ENCODE peak calls at places on chromosome 11, in eight cellular contexts. One of them, this sample, is unnamed.

GRCh38 chr11:47800759-47801158 is 33.6 kb upstream of the FNBP4 start:
- DNase-seq in epithelial cell of proximal tubule: no peak
- DNase-seq in right atrium auricular region: no peak
- DNase-seq in lower lobe of right lung: no peak
- DNase-seq in colonic mucosa: no peak
- DNase-seq in adrenal gland: no peak
- DNase-seq in HFF-Myc: no peak
- DNase-seq in left lung: no peak
- DNase-seq in this sample: no peak

GRCh38 chr11:34680918-34681554 is 60.1 kb downstream of the EHF start:
- DNase-seq in epithelial cell of proximal tubule: peak
- DNase-seq in right atrium auricular region: no peak
- DNase-seq in lower lobe of right lung: no peak
- DNase-seq in colonic mucosa: no peak
- DNase-seq in adrenal gland: no peak
- DNase-seq in HFF-Myc: peak
- DNase-seq in left lung: no peak
- DNase-seq in this sample: peak

GRCh38 chr11:59957094-59957493 is 6.7 kb upstream of the OOSP4A start:
- DNase-seq in epithelial cell of proximal tubule: peak
- DNase-seq in right atrium auricular region: no peak
- DNase-seq in lower lobe of right lung: no peak
- DNase-seq in colonic mucosa: no peak
- DNase-seq in adrenal gland: no peak
- DNase-seq in HFF-Myc: no peak
- DNase-seq in left lung: no peak
- DNase-seq in this sample: no peak

GRCh38 chr11:47204633-47204989 is 10.2 kb upstream of the DDB2 start:
- DNase-seq in epithelial cell of proximal tubule: no peak
- DNase-seq in right atrium auricular region: no peak
- DNase-seq in lower lobe of right lung: no peak
- DNase-seq in colonic mucosa: no peak
- DNase-seq in adrenal gland: no peak
- DNase-seq in HFF-Myc: no peak
- DNase-seq in left lung: no peak
- DNase-seq in this sample: no peak

GRCh38 chr11:2886191-2886894 is 768 bp upstream of the CDKN1C start:
- DNase-seq in epithelial cell of proximal tubule: no peak
- DNase-seq in right atrium auricular region: no peak
- DNase-seq in lower lobe of right lung: peak
- DNase-seq in colonic mucosa: no peak
- DNase-seq in adrenal gland: peak
- DNase-seq in HFF-Myc: no peak
- DNase-seq in left lung: peak
- DNase-seq in this sample: no peak

GRCh38 chr11:20010106-20010860 is 150.0 kb downstream of the DBX1 start:
- DNase-seq in epithelial cell of proximal tubule: no peak
- DNase-seq in right atrium auricular region: no peak
- DNase-seq in lower lobe of right lung: no peak
- DNase-seq in colonic mucosa: no peak
- DNase-seq in adrenal gland: no peak
- DNase-seq in HFF-Myc: no peak
- DNase-seq in left lung: no peak
- DNase-seq in this sample: no peak

GRCh38 chr11:61193596-61193995 is 9.7 kb upstream of the PGA3 start:
- DNase-seq in epithelial cell of proximal tubule: no peak
- DNase-seq in right atrium auricular region: no peak
- DNase-seq in lower lobe of right lung: no peak
- DNase-seq in colonic mucosa: no peak
- DNase-seq in adrenal gland: no peak
- DNase-seq in HFF-Myc: no peak
- DNase-seq in left lung: no peak
- DNase-seq in this sample: no peak

GRCh38 chr11:59601788-59602187 is 13.8 kb downstream of the OSBP start:
- DNase-seq in epithelial cell of proximal tubule: peak
- DNase-seq in right atrium auricular region: no peak
- DNase-seq in lower lobe of right lung: no peak
- DNase-seq in colonic mucosa: no peak
- DNase-seq in adrenal gland: peak
- DNase-seq in HFF-Myc: no peak
- DNase-seq in left lung: no peak
- DNase-seq in this sample: no peak

GRCh38 chr11:110479445-110480101 is 49.8 kb downstream of the FDX1 start:
- DNase-seq in epithelial cell of proximal tubule: no peak
- DNase-seq in right atrium auricular region: no peak
- DNase-seq in lower lobe of right lung: no peak
- DNase-seq in colonic mucosa: no peak
- DNase-seq in adrenal gland: no peak
- DNase-seq in HFF-Myc: no peak
- DNase-seq in left lung: no peak
- DNase-seq in this sample: peak

GRCh38 chr11:102187416-102188125 is 77.3 kb downstream of the YAP1 start:
- DNase-seq in epithelial cell of proximal tubule: no peak
- DNase-seq in right atrium auricular region: no peak
- DNase-seq in lower lobe of right lung: no peak
- DNase-seq in colonic mucosa: no peak
- DNase-seq in adrenal gland: no peak
- DNase-seq in HFF-Myc: no peak
- DNase-seq in left lung: no peak
- DNase-seq in this sample: no peak

GRCh38 chr11:102179366-102179765 is 69.1 kb downstream of the YAP1 start:
- DNase-seq in epithelial cell of proximal tubule: no peak
- DNase-seq in right atrium auricular region: no peak
- DNase-seq in lower lobe of right lung: no peak
- DNase-seq in colonic mucosa: no peak
- DNase-seq in adrenal gland: no peak
- DNase-seq in HFF-Myc: no peak
- DNase-seq in left lung: no peak
- DNase-seq in this sample: no peak

GRCh38 chr11:102186836-102187235 is 76.6 kb downstream of the YAP1 start:
- DNase-seq in epithelial cell of proximal tubule: no peak
- DNase-seq in right atrium auricular region: no peak
- DNase-seq in lower lobe of right lung: no peak
- DNase-seq in colonic mucosa: no peak
- DNase-seq in adrenal gland: no peak
- DNase-seq in HFF-Myc: peak
- DNase-seq in left lung: no peak
- DNase-seq in this sample: no peak

GRCh38 chr11:102184269-102184987 is 74.2 kb downstream of the YAP1 start:
- DNase-seq in epithelial cell of proximal tubule: no peak
- DNase-seq in right atrium auricular region: no peak
- DNase-seq in lower lobe of right lung: no peak
- DNase-seq in colonic mucosa: no peak
- DNase-seq in adrenal gland: no peak
- DNase-seq in HFF-Myc: no peak
- DNase-seq in left lung: no peak
- DNase-seq in this sample: no peak
- TF ChIP-seq CTCF in epithelial cell of proximal tubule: no peak
- TF ChIP-seq CTCF in right atrium auricular region: no peak
- TF ChIP-seq CTCF in lower lobe of right lung: no peak
- TF ChIP-seq CTCF in colonic mucosa: no peak
- TF ChIP-seq CTCF in adrenal gland: no peak
- TF ChIP-seq CTCF in HFF-Myc: no peak
- TF ChIP-seq CTCF in left lung: no peak
- TF ChIP-seq CTCF in this sample: no peak

GRCh38 chr11:134360050-134360835 is 28.5 kb downstream of the GLB1L2 start:
- DNase-seq in epithelial cell of proximal tubule: peak
- DNase-seq in right atrium auricular region: peak
- DNase-seq in lower lobe of right lung: peak
- DNase-seq in colonic mucosa: peak
- DNase-seq in adrenal gland: peak
- DNase-seq in HFF-Myc: peak
- DNase-seq in left lung: peak
- DNase-seq in this sample: no peak
- TF ChIP-seq CTCF in epithelial cell of proximal tubule: peak
- TF ChIP-seq CTCF in right atrium auricular region: peak
- TF ChIP-seq CTCF in lower lobe of right lung: peak
- TF ChIP-seq CTCF in colonic mucosa: peak
- TF ChIP-seq CTCF in adrenal gland: peak
- TF ChIP-seq CTCF in HFF-Myc: peak
- TF ChIP-seq CTCF in left lung: peak
- TF ChIP-seq CTCF in this sample: peak

GRCh38 chr11:79062814-79063762 is 377.7 kb downstream of the TENM4 start:
- DNase-seq in epithelial cell of proximal tubule: no peak
- DNase-seq in right atrium auricular region: no peak
- DNase-seq in lower lobe of right lung: no peak
- DNase-seq in colonic mucosa: no peak
- DNase-seq in adrenal gland: no peak
- DNase-seq in HFF-Myc: no peak
- DNase-seq in left lung: no peak
- DNase-seq in this sample: no peak
- TF ChIP-seq CTCF in epithelial cell of proximal tubule: peak
- TF ChIP-seq CTCF in right atrium auricular region: peak
- TF ChIP-seq CTCF in lower lobe of right lung: peak
- TF ChIP-seq CTCF in colonic mucosa: no peak
- TF ChIP-seq CTCF in adrenal gland: peak
- TF ChIP-seq CTCF in HFF-Myc: peak
- TF ChIP-seq CTCF in left lung: no peak
- TF ChIP-seq CTCF in this sample: peak

GRCh38 chr11:124762624-124763155 is 600 bp upstream of the ESAM start:
- DNase-seq in epithelial cell of proximal tubule: no peak
- DNase-seq in right atrium auricular region: no peak
- DNase-seq in lower lobe of right lung: no peak
- DNase-seq in colonic mucosa: peak
- DNase-seq in adrenal gland: no peak
- DNase-seq in HFF-Myc: no peak
- DNase-seq in left lung: peak
- DNase-seq in this sample: no peak
- TF ChIP-seq CTCF in epithelial cell of proximal tubule: no peak
- TF ChIP-seq CTCF in right atrium auricular region: no peak
- TF ChIP-seq CTCF in lower lobe of right lung: no peak
- TF ChIP-seq CTCF in colonic mucosa: no peak
- TF ChIP-seq CTCF in adrenal gland: no peak
- TF ChIP-seq CTCF in HFF-Myc: no peak
- TF ChIP-seq CTCF in left lung: no peak
- TF ChIP-seq CTCF in this sample: no peak

DNA sequence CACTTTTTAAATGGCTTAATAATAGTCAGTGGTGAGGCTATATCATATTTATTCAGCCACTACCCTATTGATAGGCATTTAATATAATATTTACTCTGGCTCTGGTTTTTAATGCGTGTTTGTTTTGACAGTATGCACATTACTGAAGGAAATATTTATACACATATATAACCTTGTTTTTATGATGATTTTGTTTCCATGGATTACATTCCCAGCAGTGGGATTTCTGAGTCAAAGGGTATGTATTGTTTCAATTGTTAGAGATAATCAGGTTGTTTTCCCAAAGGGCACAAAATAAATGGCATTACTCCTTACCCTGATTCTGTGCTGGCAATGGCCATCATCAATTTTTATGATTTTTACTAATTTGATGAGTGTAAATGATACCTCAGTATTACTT is 105.9 kb downstream of the UVRAG start:
- DNase-seq in epithelial cell of proximal tubule: no peak
- DNase-seq in right atrium auricular region: no peak
- DNase-seq in lower lobe of right lung: no peak
- DNase-seq in colonic mucosa: no peak
- DNase-seq in adrenal gland: no peak
- DNase-seq in HFF-Myc: no peak
- DNase-seq in left lung: no peak
- DNase-seq in this sample: no peak
- TF ChIP-seq CTCF in epithelial cell of proximal tubule: no peak
- TF ChIP-seq CTCF in right atrium auricular region: no peak
- TF ChIP-seq CTCF in lower lobe of right lung: no peak
- TF ChIP-seq CTCF in colonic mucosa: no peak
- TF ChIP-seq CTCF in adrenal gland: no peak
- TF ChIP-seq CTCF in HFF-Myc: no peak
- TF ChIP-seq CTCF in left lung: no peak
- TF ChIP-seq CTCF in this sample: no peak

GRCh38 chr11:64888761-64889511 is 10.5 kb upstream of the EHD1 start:
- DNase-seq in epithelial cell of proximal tubule: no peak
- DNase-seq in right atrium auricular region: no peak
- DNase-seq in lower lobe of right lung: no peak
- DNase-seq in colonic mucosa: peak
- DNase-seq in adrenal gland: no peak
- DNase-seq in HFF-Myc: no peak
- DNase-seq in left lung: no peak
- DNase-seq in this sample: no peak
- TF ChIP-seq CTCF in epithelial cell of proximal tubule: no peak
- TF ChIP-seq CTCF in right atrium auricular region: no peak
- TF ChIP-seq CTCF in lower lobe of right lung: no peak
- TF ChIP-seq CTCF in colonic mucosa: no peak
- TF ChIP-seq CTCF in adrenal gland: no peak
- TF ChIP-seq CTCF in HFF-Myc: no peak
- TF ChIP-seq CTCF in left lung: no peak
- TF ChIP-seq CTCF in this sample: no peak

GRCh38 chr11:93648168-93648567 is 13.3 kb upstream of the CEP295 start:
- DNase-seq in epithelial cell of proximal tubule: no peak
- DNase-seq in right atrium auricular region: no peak
- DNase-seq in lower lobe of right lung: no peak
- DNase-seq in colonic mucosa: no peak
- DNase-seq in adrenal gland: no peak
- DNase-seq in HFF-Myc: no peak
- DNase-seq in left lung: no peak
- DNase-seq in this sample: no peak
- TF ChIP-seq CTCF in epithelial cell of proximal tubule: peak
- TF ChIP-seq CTCF in right atrium auricular region: no peak
- TF ChIP-seq CTCF in lower lobe of right lung: no peak
- TF ChIP-seq CTCF in colonic mucosa: no peak
- TF ChIP-seq CTCF in adrenal gland: no peak
- TF ChIP-seq CTCF in HFF-Myc: peak
- TF ChIP-seq CTCF in left lung: no peak
- TF ChIP-seq CTCF in this sample: peak

DNA sequence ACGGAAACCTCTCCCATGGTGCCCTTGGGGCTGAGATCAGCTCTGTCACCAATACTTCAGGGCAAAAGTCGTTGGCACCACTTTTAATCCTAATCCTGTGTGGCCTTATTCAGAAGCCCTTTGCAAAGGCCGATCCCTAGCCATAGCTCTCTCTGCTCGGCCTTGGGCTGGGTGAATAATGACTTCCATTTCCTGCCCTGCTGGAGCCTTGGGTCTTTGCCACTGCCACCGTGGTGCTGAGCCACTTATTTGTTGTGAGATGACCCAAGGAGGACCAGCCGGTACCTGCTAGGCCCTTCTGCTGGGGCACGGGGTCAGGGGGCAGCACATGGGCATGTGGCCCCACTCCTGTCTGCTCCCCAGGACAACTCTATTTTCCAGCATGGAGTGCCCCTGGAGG is 188.2 kb downstream of the ST3GAL4 start:
- DNase-seq in epithelial cell of proximal tubule: no peak
- DNase-seq in right atrium auricular region: no peak
- DNase-seq in lower lobe of right lung: no peak
- DNase-seq in colonic mucosa: no peak
- DNase-seq in adrenal gland: peak
- DNase-seq in HFF-Myc: no peak
- DNase-seq in left lung: no peak
- DNase-seq in this sample: no peak
- TF ChIP-seq CTCF in epithelial cell of proximal tubule: no peak
- TF ChIP-seq CTCF in right atrium auricular region: no peak
- TF ChIP-seq CTCF in lower lobe of right lung: no peak
- TF ChIP-seq CTCF in colonic mucosa: no peak
- TF ChIP-seq CTCF in adrenal gland: no peak
- TF ChIP-seq CTCF in HFF-Myc: no peak
- TF ChIP-seq CTCF in left lung: no peak
- TF ChIP-seq CTCF in this sample: no peak